ENCODE peak calls at places on chromosomes 16 and 17, in nine cellular contexts. K, Z, J, T, Y, N, O, H and I are unnamed samples. For H3K4me1, the result is how much of the 10 kb centered on the place peaks cover.

GRCh38 chr16:4801051-4801961 is 1.1 kb downstream of the ROGDI start:
- DNase-seq in Y (no peak), T (no peak), K (no peak), O (no peak), J (no peak), N (no peak), H (no peak), Z (no peak), I (no peak)

GRCh38 chr17:76543482-76544122 is 3.8 kb downstream of the PRCD start:
- DNase-seq in Z (no peak), N (no peak), T (no peak), J (no peak), K (no peak), O (no peak), Y (peak), H (no peak), I (no peak)

GRCh38 chr17:72588961-72589360 is 468.1 kb downstream of the SOX9 start:
- DNase-seq in N (peak), T (no peak), Z (peak), O (peak), K (no peak), J (no peak), H (no peak), Y (no peak), I (no peak)

GRCh38 chr16:25143898-25144297 is 32.4 kb downstream of the LCMT1 start:
- DNase-seq in J (no peak), K (no peak), T (peak), Y (no peak), N (no peak), Z (no peak), O (no peak), H (no peak), I (no peak)

GRCh38 chr16:4389051-4389955 is 17.7 kb downstream of the VASN start:
- DNase-seq in Z (no peak), H (no peak), T (no peak), Y (peak), J (no peak), O (no peak), K (no peak), N (no peak), I (peak)

GRCh38 chr16:76926595-76926994 is 264.4 kb upstream of the MON1B start:
- DNase-seq in J (no peak), Y (peak), T (no peak), H (no peak), K (peak), O (no peak), N (no peak), Z (peak), I (no peak)

GRCh38 chr16:15031179-15031578 is 24.7 kb downstream of the NTAN1 start:
- DNase-seq in J (no peak), N (no peak), T (no peak), Y (no peak), K (no peak), Z (no peak), O (no peak), H (no peak), I (no peak)

GRCh38 chr16:47943235-47943634 is 212.6 kb downstream of the ABCC12 start:
- DNase-seq in K (no peak), H (no peak), Z (no peak), Y (no peak), N (no peak), T (no peak), O (no peak), J (no peak), I (no peak)

GRCh38 chr16:68800257-68800875 is 43.0 kb upstream of the TANGO6 start:
- DNase-seq in Y (no peak), T (peak), N (peak), H (peak), Z (peak), K (peak), O (peak), J (no peak), I (peak)

GRCh38 chr17:19331134-19331533 is 31.4 kb downstream of the B9D1 start:
- DNase-seq in J (no peak), N (no peak), Y (no peak), Z (no peak), H (peak), K (no peak), O (no peak), T (no peak), I (no peak)

GRCh38 chr17:2195729-2196128 is 107.9 kb downstream of the SMG6 start:
- DNase-seq in K (no peak), O (no peak), Y (no peak), T (no peak), N (no peak), J (no peak), H (no peak), Z (no peak), I (no peak)

GRCh38 chr16:4533490-4533889 is 5.1 kb downstream of the CDIP1 start:
- DNase-seq in H (no peak), T (no peak), K (no peak), Z (no peak), O (no peak), N (no peak), Y (no peak), J (no peak), I (no peak)

GRCh38 chr17:42403150-42403549 is 14.9 kb upstream of the STAT3 start:
- DNase-seq in Y (no peak), N (no peak), Z (peak), J (peak), K (no peak), H (no peak), O (peak), T (peak), I (no peak)

GRCh38 chr17:391850-392249 is 39.2 kb upstream of the RPH3AL start:
- DNase-seq in T (no peak), H (no peak), Y (no peak), N (no peak), K (no peak), Z (no peak), O (no peak), J (no peak), I (no peak)

GRCh38 chr17:4492762-4493561 is 5.7 kb upstream of the SPNS2 start:
- DNase-seq in Y (no peak), H (no peak), O (peak), K (no peak), Z (peak), N (peak), J (no peak), T (peak), I (no peak)

GRCh38 chr17:56085576-56086267 is 67.6 kb upstream of the ANKFN1 start:
- DNase-seq in J (no peak), N (peak), T (no peak), Y (no peak), Z (no peak), H (no peak), K (no peak), O (no peak), I (no peak)

GRCh38 chr16:57297856-57298255 is 13.4 kb upstream of the PLLP start:
- DNase-seq in N (no peak), J (no peak), T (peak), Y (no peak), Z (no peak), O (no peak), K (no peak), H (no peak), I (no peak)

GRCh38 chr17:42518755-42519545 is 17.1 kb upstream of the NAGLU start:
- DNase-seq in K (peak), N (no peak), J (no peak), O (peak), Z (peak), T (peak), Y (peak), H (peak), I (peak)

GRCh38 chr17:68491381-68491849 is 20.8 kb upstream of the PRKAR1A start:
- DNase-seq in Z (no peak), Y (peak), H (no peak), J (peak), O (peak), N (no peak), T (peak), K (peak), I (peak)

GRCh38 chr16:81752225-81752875 is 26.7 kb upstream of the PLCG2 start:
- DNase-seq in N (peak), K (peak), H (no peak), Z (no peak), O (peak), Y (peak), T (peak), J (peak), I (peak)

GRCh38 chr17:2025622-2026309 is 632 bp upstream of the RTN4RL1 start:
- DNase-seq in H (peak), Z (peak), Y (peak), N (no peak), T (peak), J (no peak), O (peak), K (peak), I (peak)

GRCh38 chr17:78804777-78805176 is 22.7 kb upstream of the CYTH1 start:
- DNase-seq in N (no peak), H (no peak), J (no peak), Y (no peak), T (no peak), O (no peak), K (peak), Z (no peak), I (no peak)

DNA sequence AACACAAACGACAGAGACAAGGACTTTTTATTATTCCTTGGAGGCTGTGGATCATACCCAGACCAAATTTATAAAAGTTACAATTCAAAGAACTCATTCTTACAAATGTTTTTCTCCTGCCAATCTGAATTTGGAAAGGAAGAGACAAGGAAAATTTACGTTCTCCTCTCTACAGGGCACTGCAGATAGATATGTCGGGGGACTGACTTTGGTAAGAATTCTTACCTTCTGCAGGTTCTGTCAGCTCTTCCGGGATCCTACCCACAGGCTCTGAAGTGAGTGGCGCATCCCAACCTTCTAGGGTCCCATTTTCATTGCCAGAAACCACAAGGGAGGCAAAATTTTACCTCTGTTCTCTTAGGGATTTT is 2.2 kb upstream of the SLFN12L start:
- DNase-seq in Y (no peak), T (no peak), J (no peak), H (no peak), Z (no peak), O (no peak), K (no peak), N (no peak), I (no peak)
- TF ChIP-seq CTCF in Y (peak), T (no peak), J (no peak), H (no peak), Z (no peak), O (peak), K (no peak), N (no peak), I (no peak)

DNA sequence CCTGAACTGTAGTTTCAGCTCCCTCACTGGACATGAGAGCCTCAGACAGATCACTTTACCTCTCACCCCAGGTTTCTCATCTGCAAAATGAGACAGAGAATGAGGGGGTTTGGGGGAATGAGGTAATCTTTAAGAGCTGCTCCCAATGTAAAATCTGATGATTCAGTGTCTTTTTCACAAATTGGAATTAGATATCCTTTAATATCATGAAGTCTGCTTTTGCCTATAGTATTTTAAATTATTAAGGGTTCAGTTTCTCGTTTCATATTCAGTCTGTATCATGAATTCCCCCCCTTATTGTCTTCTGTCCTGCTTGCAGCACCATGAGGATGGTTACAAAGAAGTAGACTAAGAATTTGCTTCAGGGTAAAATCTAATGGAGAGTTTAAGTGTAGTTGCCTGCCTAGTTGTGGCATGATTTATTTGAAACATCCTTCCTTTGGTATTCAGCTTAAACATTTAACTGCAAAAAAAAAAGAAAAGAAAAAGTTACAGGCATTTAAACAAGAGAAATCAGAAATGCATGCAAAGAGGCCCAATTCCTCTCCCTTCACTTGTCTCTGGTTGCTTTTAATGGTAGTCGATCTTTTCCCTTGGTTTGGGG is 77.3 kb downstream of the WNT3 start:
- DNase-seq in J (no peak), T (no peak), H (no peak), Y (no peak), Z (no peak), K (no peak), O (no peak), N (no peak), I (no peak)
- H3K4me1 ChIP-seq in J (under half), T (under half), H (under half), Y (under half), Z (under half), K (under half), O (under half), N (under half), I (under half)

GRCh38 chr16:85734311-85735017 is 16.4 kb downstream of the C16orf74 start:
- DNase-seq in N (no peak), J (no peak), K (no peak), Z (no peak), Y (no peak), H (no peak), O (no peak), T (no peak), I (no peak)

GRCh38 chr16:85735946-85736345 is 14.9 kb downstream of the C16orf74 start:
- DNase-seq in T (no peak), J (no peak), H (no peak), Y (no peak), O (no peak), K (no peak), N (no peak), Z (no peak), I (no peak)

GRCh38 chr16:85736924-85737323 is 14.0 kb downstream of the C16orf74 start:
- DNase-seq in N (no peak), J (no peak), H (no peak), K (no peak), Z (no peak), O (no peak), T (no peak), Y (no peak), I (no peak)

GRCh38 chr16:85733839-85734170 is 17.1 kb downstream of the C16orf74 start:
- DNase-seq in J (no peak), O (no peak), H (no peak), Z (no peak), N (no peak), Y (no peak), K (no peak), T (peak), I (no peak)

GRCh38 chr16:85735225-85735722 is 15.6 kb downstream of the C16orf74 start:
- DNase-seq in K (no peak), J (peak), O (no peak), N (no peak), Y (no peak), T (no peak), H (no peak), Z (no peak), I (no peak)
- H3K4me3 ChIP-seq in K (no peak), J (peak), O (no peak), N (no peak), Y (no peak), T (no peak), H (no peak), Z (no peak), I (no peak)

DNA sequence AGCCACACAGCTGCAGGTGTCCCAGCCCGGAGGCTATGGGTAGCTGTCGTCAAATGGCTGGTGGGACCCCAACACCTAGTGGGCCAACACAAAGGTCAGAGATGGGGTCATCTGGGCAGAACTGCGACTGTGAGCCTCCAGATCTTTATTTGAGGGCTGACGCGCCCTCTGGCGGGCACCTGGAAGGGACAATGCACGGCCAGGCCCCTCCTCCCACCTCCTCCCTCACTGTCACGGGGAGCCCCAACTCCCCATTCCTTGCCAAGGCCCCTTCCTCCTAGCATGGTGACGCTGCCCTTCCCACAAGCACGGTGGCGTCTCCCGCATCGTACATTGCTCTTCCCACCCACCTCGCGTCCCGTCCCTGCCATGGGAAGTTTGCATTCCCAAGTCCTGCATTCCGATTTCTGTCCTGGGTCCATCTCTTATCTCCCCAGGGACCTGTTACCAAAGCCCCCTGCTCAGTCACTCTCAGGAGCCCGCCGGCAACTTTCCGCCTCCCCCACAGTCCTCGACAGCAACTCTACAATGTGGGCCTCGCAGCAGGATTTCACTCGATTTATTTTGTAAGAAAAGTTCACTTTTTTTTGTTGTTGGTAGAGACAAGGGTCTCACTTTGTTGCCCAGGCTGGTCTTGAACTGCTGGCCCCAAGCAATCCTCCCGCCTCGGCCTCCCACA is 1.0 kb downstream of the TLE7 start:
- DNase-seq in Y (no peak), N (no peak), J (no peak), Z (no peak), T (peak), H (no peak), K (no peak), O (no peak), I (no peak)
- TF ChIP-seq CTCF in Y (no peak), N (peak), J (no peak), Z (peak), T (peak), H (no peak), K (no peak), O (no peak), I (no peak)

GRCh38 chr17:48241131-48241591 is 133.6 kb downstream of the SNX11 start:
- DNase-seq in Z (peak), J (no peak), H (peak), O (no peak), N (peak), T (peak), K (peak), Y (peak), I (peak)
- H3K4me1 ChIP-seq in Z (under half), J (under half), H (under half), O (under half), N (under half), T (under half), K (under half), Y (under half), I (under half)

GRCh38 chr16:89564476-89565255 is 4.2 kb downstream of the RPL13 start:
- DNase-seq in H (no peak), Y (no peak), N (no peak), O (peak), Z (no peak), K (no peak), J (no peak), T (peak), I (no peak)

GRCh38 chr16:89567656-89568594 is 7.4 kb downstream of the RPL13 start:
- DNase-seq in T (no peak), K (no peak), N (no peak), O (no peak), Y (no peak), Z (no peak), J (no peak), H (no peak), I (no peak)

GRCh38 chr16:89565256-89565505 is 4.7 kb downstream of the RPL13 start:
- DNase-seq in T (peak), K (no peak), J (no peak), O (peak), Z (no peak), Y (no peak), N (peak), H (no peak), I (no peak)

GRCh38 chr16:89563639-89564392 is 3.3 kb downstream of the RPL13 start:
- DNase-seq in Z (no peak), K (no peak), H (no peak), Y (no peak), O (no peak), N (no peak), J (no peak), T (no peak), I (no peak)

DNA sequence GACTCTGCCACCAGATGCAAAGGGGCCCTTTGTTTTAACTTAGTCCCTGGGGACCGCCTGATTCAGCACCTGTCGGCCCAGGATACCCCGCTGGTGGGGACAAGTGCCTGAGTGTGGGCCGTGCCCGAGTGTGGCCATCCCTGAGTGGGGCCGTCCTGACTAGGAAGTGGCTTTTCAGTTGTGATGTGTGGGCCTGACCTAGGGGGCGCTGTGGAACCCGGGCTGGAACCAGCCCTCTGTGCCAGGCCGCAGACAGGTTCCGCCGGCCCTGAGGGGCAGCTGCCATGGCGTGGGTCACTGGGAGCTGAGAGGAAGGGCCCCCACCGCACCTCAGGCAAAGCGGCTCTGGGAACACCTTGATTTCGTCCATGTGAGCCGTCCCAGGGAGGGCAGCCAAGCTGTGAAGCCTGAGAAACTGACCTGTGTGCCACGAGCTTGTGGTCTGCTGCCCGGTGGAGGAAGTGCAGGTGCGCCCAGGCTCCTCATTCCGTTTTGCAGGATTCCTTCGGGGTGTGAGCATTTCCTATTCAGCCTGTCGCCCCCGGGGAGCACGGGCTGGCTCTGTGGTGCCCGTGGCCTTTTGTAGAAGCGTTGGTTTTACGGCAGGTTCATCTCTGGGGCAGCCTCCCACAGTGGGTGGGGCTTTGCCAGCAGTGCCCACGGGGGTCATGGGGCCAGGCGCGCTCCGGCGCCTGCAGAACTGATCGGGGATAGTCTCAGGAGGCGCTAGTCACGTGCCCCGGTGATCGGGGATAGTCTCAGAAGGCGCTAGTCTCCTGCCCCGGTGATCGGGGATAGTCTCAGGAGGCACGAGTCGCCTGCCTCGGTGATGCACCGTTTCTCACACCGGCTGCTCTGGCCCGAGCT is 5.3 kb downstream of the RPL13 start:
- DNase-seq in N (peak), Y (peak), J (peak), T (peak), Z (peak), O (peak), H (no peak), K (no peak), I (no peak)
- H3K4me3 ChIP-seq in N (no peak), Y (peak), J (peak), T (peak), Z (no peak), O (no peak), H (no peak), K (peak), I (peak)

GRCh38 chr16:10368984-10369551 is 16.8 kb upstream of the ATF7IP2 start:
- DNase-seq in J (no peak), Z (no peak), K (no peak), H (no peak), O (no peak), N (no peak), T (peak), Y (no peak), I (no peak)
- TF ChIP-seq CTCF in J (no peak), Z (no peak), K (peak), H (no peak), O (no peak), N (no peak), T (peak), Y (peak), I (no peak)